ENCODE peak calls at places on chromosomes 16 and 17, in eight cellular contexts. M is NCI-H2081, R is HuH-7.5, X is tibial artery, Y is neuronal stem cell, P is NCI-H2029 treated with DMSO at 0.1 percent for 48 hours, V is HS-5, Z is NCI-H1694. I is an unnamed sample.

GRCh38 chr16:84084570-84085270 is 32.0 kb downstream of the MBTPS1 start:
- DNase-seq in V (no peak), P (peak; percentile 12), Y (peak; percentile 48), X (no peak), Z (peak; percentile 23), M (peak; percentile 31), R (peak; percentile 73), I (peak; percentile 78)

GRCh38 chr16:71426880-71427615 is 14.8 kb downstream of the TLE7 start:
- DNase-seq in Y (no peak), M (no peak), P (no peak), Z (no peak), X (no peak), R (no peak), V (no peak), I (no peak)

GRCh38 chr17:8001976-8002645 is at the start of gene GUCY2D:
- DNase-seq in V (no peak), X (no peak), P (no peak), M (no peak), R (no peak), Z (no peak), Y (no peak), I (no peak)

GRCh38 chr17:76500074-76500744 is 1.0 kb downstream of the RHBDF2 start:
- DNase-seq in M (no peak), R (no peak), P (no peak), Y (no peak), Z (no peak), V (no peak), X (no peak), I (no peak)

GRCh38 chr17:10649031-10649430 is 8.1 kb downstream of the MYH3 start:
- DNase-seq in Y (no peak), R (no peak), P (no peak), M (no peak), Z (no peak), X (no peak), V (no peak), I (no peak)

GRCh38 chr17:50289268-50289667 is 15.0 kb downstream of the TMEM92 start:
- DNase-seq in Z (no peak), Y (no peak), M (no peak), X (peak; percentile 85), R (no peak), V (no peak), P (no peak), I (no peak)

GRCh38 chr17:7237761-7238417 is 1.4 kb downstream of the PHF23 start:
- DNase-seq in Y (peak; percentile 74), Z (peak; percentile 9), V (no peak), P (no peak), R (peak; percentile 78), M (peak; percentile 34), X (peak; percentile 90), I (peak; percentile 68)

GRCh38 chr16:4667203-4667983 is 26.0 kb upstream of the NUDT16L1 start:
- DNase-seq in M (no peak), Y (no peak), Z (no peak), R (no peak), V (no peak), X (no peak), P (no peak), I (no peak)

GRCh38 chr17:13306310-13306962 is 288.6 kb upstream of the ELAC2 start:
- DNase-seq in Y (peak; percentile 50), Z (peak; percentile 1), M (no peak), R (peak; percentile 19), V (peak; percentile 74), P (no peak), X (no peak), I (peak; percentile 69)

GRCh38 chr16:83040174-83040573 is 413.4 kb downstream of the CDH13 start:
- DNase-seq in Y (no peak), X (no peak), R (no peak), M (no peak), P (no peak), Z (no peak), V (peak; percentile 3), I (no peak)

GRCh38 chr17:11823862-11824261 is 173.4 kb downstream of the ZNF18 start:
- DNase-seq in P (no peak), V (no peak), M (no peak), X (no peak), R (no peak), Z (no peak), Y (no peak), I (no peak)

GRCh38 chr16:14399397-14400284 is 230.4 kb downstream of the PARN start:
- DNase-seq in Z (no peak), Y (no peak), X (peak; percentile 90), R (peak; percentile 42), V (no peak), M (no peak), P (no peak), I (peak; percentile 99)